ENCODE peak calls at places on chromosomes 11 and 22, in seven cellular contexts. H, U, E, M, D, Z and J are unnamed samples.

GRCh38 chr22:31106001-31106571 is 1.3 kb downstream of the SELENOM start:
- DNase-seq in H (peak; percentile 30), U (no peak), E (no peak), M (no peak), D (no peak), Z (no peak), J (no peak)

GRCh38 chr22:17980638-17981051 is 43.7 kb downstream of the MICAL3 start:
- DNase-seq in H (no peak), U (peak; percentile 81), E (peak; percentile 48), M (peak; percentile 56), D (no peak), Z (no peak), J (peak; percentile 89)

GRCh38 chr11:93724090-93724489 is 17.2 kb downstream of the TAF1D start:
- DNase-seq in H (no peak), U (no peak), E (no peak), M (no peak), D (no peak), Z (no peak), J (no peak)

GRCh38 chr22:27911329-27911728 is 7.7 kb downstream of the PITPNB start:
- DNase-seq in H (no peak), U (no peak), E (no peak), M (no peak), D (no peak), Z (no peak), J (no peak)

GRCh38 chr22:29377979-29378378 is 10.4 kb downstream of the AP1B1 start:
- DNase-seq in H (no peak), U (no peak), E (no peak), M (peak; percentile 52), D (no peak), Z (no peak), J (no peak)

GRCh38 chr11:69352181-69352580 is 58.2 kb downstream of the MYEOV start:
- DNase-seq in H (no peak), U (no peak), E (no peak), M (no peak), D (no peak), Z (no peak), J (no peak)

GRCh38 chr11:134691985-134692384 is 279.9 kb upstream of the B3GAT1 start:
- DNase-seq in H (no peak), U (no peak), E (peak; percentile 68), M (no peak), D (no peak), Z (no peak), J (no peak)

GRCh38 chr11:13120691-13121090 is 111.6 kb downstream of the RASSF10 start:
- DNase-seq in H (no peak), U (no peak), E (peak; percentile 86), M (no peak), D (no peak), Z (no peak), J (no peak)

GRCh38 chr11:126925321-126926093 is 75.1 kb downstream of the KIRREL3 start:
- DNase-seq in H (no peak), U (no peak), E (peak; percentile 79), M (no peak), D (no peak), Z (peak; percentile 61), J (no peak)

GRCh38 chr11:17629113-17629512 is 82.1 kb downstream of the OTOG start:
- DNase-seq in H (no peak), U (peak; percentile 3), E (no peak), M (no peak), D (no peak), Z (no peak), J (no peak)

GRCh38 chr11:26219506-26220117 is 112.3 kb upstream of the ANO3 start:
- DNase-seq in H (no peak), U (no peak), E (peak; percentile 54), M (no peak), D (no peak), Z (no peak), J (no peak)

GRCh38 chr11:22431074-22431473 is 92.9 kb downstream of the SLC17A6 start:
- DNase-seq in H (no peak), U (no peak), E (no peak), M (no peak), D (no peak), Z (no peak), J (no peak)

GRCh38 chr11:91952056-91952455 is 272.6 kb upstream of the FAT3 start:
- DNase-seq in H (no peak), U (no peak), E (no peak), M (no peak), D (no peak), Z (no peak), J (no peak)

GRCh38 chr11:44572884-44573283 is 7.4 kb downstream of the CD82 start:
- DNase-seq in H (no peak), U (no peak), E (no peak), M (no peak), D (no peak), Z (peak; percentile 22), J (peak; percentile 36)

GRCh38 chr11:95611827-95612226 is 177.8 kb downstream of the FAM76B start:
- DNase-seq in H (no peak), U (no peak), E (no peak), M (no peak), D (no peak), Z (no peak), J (no peak)

GRCh38 chr11:71080239-71081097 is 171.9 kb downstream of the SHANK2 start:
- DNase-seq in H (peak; percentile 56), U (peak; percentile 62), E (peak; percentile 58), M (peak; percentile 58), D (peak; percentile 46), Z (peak; percentile 75), J (peak; percentile 68)

GRCh38 chr11:119361056-119361787 is 14.7 kb upstream of the MFRP start:
- DNase-seq in H (peak; percentile 89), U (no peak), E (peak; percentile 87), M (peak; percentile 37), D (no peak), Z (no peak), J (peak; percentile 68)

GRCh38 chr11:45659818-45660160 is 5.6 kb downstream of the CHST1 start:
- DNase-seq in H (no peak), U (no peak), E (no peak), M (no peak), D (no peak), Z (peak; percentile 62), J (no peak)

GRCh38 chr11:44805596-44805995 is 78.8 kb downstream of the TSPAN18 start:
- DNase-seq in H (no peak), U (no peak), E (peak; percentile 25), M (no peak), D (no peak), Z (no peak), J (no peak)

GRCh38 chr11:92764128-92764527 is 205.3 kb upstream of the MTNR1B start:
- DNase-seq in H (no peak), U (no peak), E (no peak), M (no peak), D (no peak), Z (no peak), J (no peak)

DNA sequence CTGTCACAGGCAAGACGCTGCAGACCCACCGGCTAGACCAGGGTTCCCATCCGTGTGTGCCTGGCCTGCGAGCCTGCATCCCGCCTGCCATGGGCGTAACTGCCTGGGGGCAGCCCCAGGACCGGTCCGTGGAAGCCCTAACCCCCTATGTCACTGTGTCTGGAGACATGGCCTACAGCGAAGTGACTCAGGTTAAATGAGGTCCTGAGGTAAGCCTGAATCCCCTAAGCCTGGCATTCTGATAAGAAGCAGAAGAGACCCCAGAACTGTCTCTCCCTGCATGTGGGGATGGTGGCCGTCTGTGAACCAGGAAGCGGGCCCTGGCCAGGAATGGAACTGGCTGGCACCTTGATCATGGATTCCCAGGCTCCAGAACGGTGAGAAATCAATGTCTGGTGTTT is 570.1 kb downstream of the BRD1 start:
- DNase-seq in H (no peak), U (no peak), E (no peak), M (no peak), D (no peak), Z (no peak), J (no peak)
- H3K27me3 ChIP-seq in H (peaks cover 2% of the 10 kb centered on the region), U (no peaks in the 10 kb centered on the region), E (no peaks in the 10 kb centered on the region), M (peaks cover 11% of the 10 kb centered on the region), D (no peaks in the 10 kb centered on the region), Z (peaks cover 13% of the 10 kb centered on the region), J (no peaks in the 10 kb centered on the region)

DNA sequence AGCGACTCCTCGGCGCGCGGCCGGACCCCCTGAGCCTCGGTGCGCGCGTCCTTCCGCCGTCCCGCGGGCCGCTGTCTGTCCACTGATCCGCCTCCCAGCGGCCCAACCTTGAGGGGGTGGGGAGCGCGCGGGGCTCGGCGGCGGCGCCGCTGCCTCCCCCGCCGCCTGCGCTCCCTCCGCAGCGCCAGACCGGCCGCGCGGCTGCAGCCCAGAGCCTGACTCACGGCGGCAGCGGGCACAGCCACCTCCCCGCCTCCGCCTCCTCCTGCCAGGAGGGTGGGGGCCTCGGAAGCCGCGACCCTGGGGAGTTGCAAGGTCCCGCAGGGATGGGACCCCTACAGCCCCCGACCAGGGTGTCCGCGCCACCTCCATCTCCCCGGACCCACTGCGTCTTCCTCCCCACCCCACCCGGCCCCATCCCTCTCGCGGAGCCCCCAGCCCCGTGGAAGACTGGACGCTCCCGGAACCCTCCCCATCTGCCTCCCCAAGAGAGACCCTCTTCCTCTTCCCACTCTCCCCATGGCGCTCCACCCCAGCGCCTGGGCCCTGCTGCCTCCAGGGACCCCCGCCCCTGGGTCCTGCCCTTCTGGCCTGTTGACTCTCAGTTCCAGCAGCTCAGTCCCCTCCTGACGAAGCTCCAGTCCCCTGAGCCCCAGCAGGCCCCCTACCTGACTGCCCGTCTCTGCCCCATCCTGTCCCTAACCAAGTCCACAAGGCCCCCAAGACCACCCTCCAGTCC is 1.2 kb downstream of the IFITM10 start:
- DNase-seq in H (no peak), U (peak; percentile 9), E (no peak), M (peak; percentile 55), D (no peak), Z (no peak), J (no peak)
- H3K27me3 ChIP-seq in H (peaks cover 3% of the 10 kb centered on the region), U (peaks cover 27% of the 10 kb centered on the region), E (peaks cover 9% of the 10 kb centered on the region), M (peaks cover 22% of the 10 kb centered on the region), D (peaks cover 32% of the 10 kb centered on the region), Z (no peaks in the 10 kb centered on the region), J (peaks cover 9% of the 10 kb centered on the region)

GRCh38 chr22:35887296-35887875 is 141.2 kb downstream of the RBFOX2 start:
- DNase-seq in H (no peak), U (no peak), E (peak; percentile 74), M (no peak), D (no peak), Z (no peak), J (no peak)

GRCh38 chr22:35883028-35883620 is 145.5 kb downstream of the RBFOX2 start:
- DNase-seq in H (peak; percentile 46), U (no peak), E (peak; percentile 55), M (no peak), D (no peak), Z (no peak), J (peak; percentile 35)

GRCh38 chr22:35888181-35888870 is 140.3 kb downstream of the RBFOX2 start:
- DNase-seq in H (no peak), U (no peak), E (no peak), M (no peak), D (no peak), Z (no peak), J (no peak)

GRCh38 chr22:35882226-35883027 is 146.2 kb downstream of the RBFOX2 start:
- DNase-seq in H (no peak), U (no peak), E (peak; percentile 41), M (no peak), D (no peak), Z (no peak), J (no peak)
- H3K27me3 ChIP-seq in H (no peaks in the 10 kb centered on the region), U (no peaks in the 10 kb centered on the region), E (no peaks in the 10 kb centered on the region), M (no peaks in the 10 kb centered on the region), D (no peaks in the 10 kb centered on the region), Z (no peaks in the 10 kb centered on the region), J (no peaks in the 10 kb centered on the region)

DNA sequence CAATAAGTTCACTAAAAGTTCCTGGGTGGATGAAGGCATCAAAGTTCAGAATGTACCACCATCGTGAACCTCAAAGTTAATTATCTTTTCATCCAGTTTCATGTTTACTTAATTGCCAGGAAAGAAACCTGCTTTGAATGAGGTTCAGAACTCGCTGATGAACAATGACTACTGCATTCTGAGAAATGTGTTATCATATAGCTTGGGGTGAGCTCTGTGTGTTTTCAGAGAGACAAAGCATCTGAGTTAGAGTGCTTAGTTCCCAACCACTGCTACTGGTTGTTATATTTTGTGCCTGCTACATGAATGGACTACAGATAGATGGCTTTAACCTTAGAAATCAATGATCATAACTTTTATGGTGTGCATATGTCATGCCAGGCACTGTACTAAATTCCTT is 1131.0 kb downstream of the DLG2 start:
- DNase-seq in H (no peak), U (no peak), E (no peak), M (no peak), D (no peak), Z (no peak), J (no peak)
- H3K27me3 ChIP-seq in H (no peaks in the 10 kb centered on the region), U (no peaks in the 10 kb centered on the region), E (no peaks in the 10 kb centered on the region), M (no peaks in the 10 kb centered on the region), D (no peaks in the 10 kb centered on the region), Z (no peaks in the 10 kb centered on the region), J (no peaks in the 10 kb centered on the region)